ENCODE peak calls at places on chromosome 9, in four cellular contexts. One of them, this sample, is unnamed.

GRCh38 chr9:127897194-127897692 is 2.2 kb downstream of the ST6GALNAC6 start:
- ATAC-seq in left lung: peak; percentile 72
- ATAC-seq in lower lobe of right lung: peak; percentile 79
- ATAC-seq in heart left ventricle: peak; percentile 85
- ATAC-seq in this sample: peak; percentile 84

GRCh38 chr9:91604451-91604850 is 180.8 kb upstream of the NFIL3 start:
- ATAC-seq in lower lobe of right lung: no peak
- ATAC-seq in left lung: peak; percentile 67
- ATAC-seq in heart left ventricle: no peak
- ATAC-seq in this sample: no peak

GRCh38 chr9:91647371-91647770 is 223.7 kb upstream of the NFIL3 start:
- ATAC-seq in lower lobe of right lung: peak; percentile 45
- ATAC-seq in heart left ventricle: no peak
- ATAC-seq in left lung: no peak
- ATAC-seq in this sample: no peak

GRCh38 chr9:124216474-124217176 is 41.1 kb upstream of the NEK6 start:
- ATAC-seq in left lung: no peak
- ATAC-seq in heart left ventricle: peak; percentile 16
- ATAC-seq in lower lobe of right lung: peak; percentile 46
- ATAC-seq in this sample: peak; percentile 27

GRCh38 chr9:86184125-86184524 is 75.3 kb downstream of the C9orf153 start:
- ATAC-seq in left lung: no peak
- ATAC-seq in heart left ventricle: no peak
- ATAC-seq in lower lobe of right lung: no peak
- ATAC-seq in this sample: no peak

GRCh38 chr9:107288701-107289100 is 5.6 kb downstream of the RAD23B start:
- ATAC-seq in left lung: no peak
- ATAC-seq in heart left ventricle: no peak
- ATAC-seq in lower lobe of right lung: no peak
- ATAC-seq in this sample: no peak

GRCh38 chr9:98634680-98635079 is 74.1 kb downstream of the GABBR2 start:
- ATAC-seq in left lung: no peak
- ATAC-seq in heart left ventricle: no peak
- ATAC-seq in lower lobe of right lung: no peak
- ATAC-seq in this sample: no peak

GRCh38 chr9:2335260-2335659 is 286.3 kb upstream of the VLDLR start:
- ATAC-seq in left lung: no peak
- ATAC-seq in heart left ventricle: no peak
- ATAC-seq in lower lobe of right lung: no peak
- ATAC-seq in this sample: no peak

GRCh38 chr9:14941487-14941886 is 31.3 kb upstream of the FREM1 start:
- ATAC-seq in lower lobe of right lung: no peak
- ATAC-seq in left lung: peak; percentile 37
- ATAC-seq in heart left ventricle: peak; percentile 61
- ATAC-seq in this sample: peak; percentile 50

GRCh38 chr9:68746564-68746963 is 41.5 kb downstream of the PIP5K1B start:
- ATAC-seq in left lung: no peak
- ATAC-seq in heart left ventricle: no peak
- ATAC-seq in lower lobe of right lung: no peak
- ATAC-seq in this sample: no peak

GRCh38 chr9:88045686-88046085 is 71.4 kb upstream of the CDK20 start:
- ATAC-seq in left lung: no peak
- ATAC-seq in lower lobe of right lung: no peak
- ATAC-seq in heart left ventricle: no peak
- ATAC-seq in this sample: no peak

GRCh38 chr9:19173598-19174125 is 46.4 kb upstream of the PLIN2 start:
- ATAC-seq in lower lobe of right lung: peak; percentile 30
- ATAC-seq in left lung: peak; percentile 45
- ATAC-seq in heart left ventricle: peak; percentile 24
- ATAC-seq in this sample: peak; percentile 24

GRCh38 chr9:18146329-18146728 is 327.6 kb upstream of the ADAMTSL1 start:
- ATAC-seq in heart left ventricle: no peak
- ATAC-seq in lower lobe of right lung: no peak
- ATAC-seq in left lung: no peak
- ATAC-seq in this sample: no peak

GRCh38 chr9:114968710-114969109 is 38.3 kb upstream of the TNFSF8 start:
- ATAC-seq in left lung: peak; percentile 66
- ATAC-seq in heart left ventricle: no peak
- ATAC-seq in lower lobe of right lung: no peak
- ATAC-seq in this sample: no peak

GRCh38 chr9:107969141-107969540 is 479.6 kb upstream of the KLF4 start:
- ATAC-seq in lower lobe of right lung: no peak
- ATAC-seq in left lung: no peak
- ATAC-seq in heart left ventricle: no peak
- ATAC-seq in this sample: no peak

GRCh38 chr9:90175865-90176264 is 466.8 kb downstream of the DIRAS2 start:
- ATAC-seq in lower lobe of right lung: no peak
- ATAC-seq in heart left ventricle: no peak
- ATAC-seq in left lung: no peak
- ATAC-seq in this sample: no peak

GRCh38 chr9:91059713-91060112 is 258.1 kb downstream of the SYK start:
- ATAC-seq in left lung: no peak
- ATAC-seq in heart left ventricle: no peak
- ATAC-seq in lower lobe of right lung: no peak
- ATAC-seq in this sample: no peak

GRCh38 chr9:114196924-114197570 is 41.7 kb downstream of the COL27A1 start:
- ATAC-seq in left lung: peak; percentile 21
- ATAC-seq in lower lobe of right lung: no peak
- ATAC-seq in heart left ventricle: no peak
- ATAC-seq in this sample: no peak

GRCh38 chr9:8888592-8888991 is 1089.0 kb upstream of the DMAC1 start:
- ATAC-seq in lower lobe of right lung: no peak
- ATAC-seq in heart left ventricle: no peak
- ATAC-seq in left lung: no peak
- ATAC-seq in this sample: no peak

GRCh38 chr9:124743686-124744348 is 27.3 kb downstream of the NR6A1 start:
- ATAC-seq in lower lobe of right lung: no peak
- ATAC-seq in left lung: no peak
- ATAC-seq in heart left ventricle: no peak
- ATAC-seq in this sample: no peak

GRCh38 chr9:642014-642413 is 199.5 kb upstream of the DMRT1 start:
- ATAC-seq in lower lobe of right lung: no peak
- ATAC-seq in left lung: peak; percentile 34
- ATAC-seq in heart left ventricle: no peak
- ATAC-seq in this sample: no peak

GRCh38 chr9:121604654-121605053 is 46.8 kb upstream of the DAB2IP start:
- ATAC-seq in heart left ventricle: no peak
- ATAC-seq in left lung: no peak
- ATAC-seq in lower lobe of right lung: no peak
- ATAC-seq in this sample: no peak

GRCh38 chr9:129316281-129317030 is 138.4 kb upstream of the IER5L start:
- ATAC-seq in heart left ventricle: no peak
- ATAC-seq in lower lobe of right lung: no peak
- ATAC-seq in left lung: no peak
- ATAC-seq in this sample: no peak
- H3K27ac ChIP-seq in heart left ventricle: peak overlapping the region; percentile 85
- H3K27ac ChIP-seq in lower lobe of right lung: peak overlapping the region; percentile 70
- H3K27ac ChIP-seq in left lung: peak overlapping the region; percentile 83
- H3K27ac ChIP-seq in this sample: peak overlapping the region; percentile 76

GRCh38 chr9:110131499-110131898 is 76.5 kb downstream of the C9orf152 start:
- ATAC-seq in heart left ventricle: no peak
- ATAC-seq in left lung: no peak
- ATAC-seq in lower lobe of right lung: no peak
- ATAC-seq in this sample: no peak

GRCh38 chr9:110130791-110131416 is 77.1 kb downstream of the C9orf152 start:
- ATAC-seq in lower lobe of right lung: no peak
- ATAC-seq in heart left ventricle: no peak
- ATAC-seq in left lung: no peak
- ATAC-seq in this sample: no peak

GRCh38 chr9:110130211-110130610 is 77.7 kb downstream of the C9orf152 start:
- ATAC-seq in left lung: no peak
- ATAC-seq in lower lobe of right lung: no peak
- ATAC-seq in heart left ventricle: no peak
- ATAC-seq in this sample: no peak

GRCh38 chr9:110128664-110129329 is 79.2 kb downstream of the C9orf152 start:
- ATAC-seq in lower lobe of right lung: no peak
- ATAC-seq in heart left ventricle: peak; percentile 1
- ATAC-seq in left lung: no peak
- ATAC-seq in this sample: no peak

GRCh38 chr9:110129460-110129859 is 78.5 kb downstream of the C9orf152 start:
- ATAC-seq in heart left ventricle: no peak
- ATAC-seq in lower lobe of right lung: no peak
- ATAC-seq in left lung: no peak
- ATAC-seq in this sample: no peak
- H3K27ac ChIP-seq in heart left ventricle: peak overlapping the region; percentile 92
- H3K27ac ChIP-seq in lower lobe of right lung: no peak overlapping the region
- H3K27ac ChIP-seq in left lung: no peak overlapping the region
- H3K27ac ChIP-seq in this sample: peak overlapping the region; percentile 93

GRCh38 chr9:34125681-34126206 is 754 bp downstream of the DCAF12 start:
- ATAC-seq in left lung: peak; percentile 13
- ATAC-seq in lower lobe of right lung: peak; percentile 1
- ATAC-seq in heart left ventricle: no peak
- ATAC-seq in this sample: no peak
- H3K27ac ChIP-seq in left lung: peak overlapping the region; percentile 90
- H3K27ac ChIP-seq in lower lobe of right lung: peak overlapping the region; percentile 93
- H3K27ac ChIP-seq in heart left ventricle: peak overlapping the region; percentile 93
- H3K27ac ChIP-seq in this sample: peak overlapping the region; percentile 88

DNA sequence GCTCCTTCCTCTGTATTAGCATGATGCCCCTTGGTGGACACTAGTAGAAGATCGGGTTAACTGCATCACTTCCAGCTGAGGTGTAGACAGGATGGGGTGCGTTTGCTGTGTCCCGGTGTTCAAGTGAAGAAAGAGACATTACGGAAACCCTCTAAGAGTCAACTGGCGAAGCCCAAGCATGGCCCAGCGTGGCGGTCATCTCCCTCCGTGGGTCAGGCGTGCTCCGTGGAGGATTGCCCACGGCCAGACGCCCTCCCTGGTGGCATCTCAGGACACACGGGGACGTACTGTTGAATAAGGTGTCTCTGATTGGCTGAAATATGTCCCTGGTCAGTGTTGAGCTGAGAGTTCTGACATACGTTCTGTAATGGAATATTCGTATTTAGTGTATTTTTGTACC is 119.5 kb upstream of the CACNA1B start:
- ATAC-seq in left lung: no peak
- ATAC-seq in heart left ventricle: no peak
- ATAC-seq in lower lobe of right lung: no peak
- ATAC-seq in this sample: no peak
- H3K27ac ChIP-seq in left lung: no peak overlapping the region
- H3K27ac ChIP-seq in heart left ventricle: no peak overlapping the region
- H3K27ac ChIP-seq in lower lobe of right lung: no peak overlapping the region
- H3K27ac ChIP-seq in this sample: no peak overlapping the region

DNA sequence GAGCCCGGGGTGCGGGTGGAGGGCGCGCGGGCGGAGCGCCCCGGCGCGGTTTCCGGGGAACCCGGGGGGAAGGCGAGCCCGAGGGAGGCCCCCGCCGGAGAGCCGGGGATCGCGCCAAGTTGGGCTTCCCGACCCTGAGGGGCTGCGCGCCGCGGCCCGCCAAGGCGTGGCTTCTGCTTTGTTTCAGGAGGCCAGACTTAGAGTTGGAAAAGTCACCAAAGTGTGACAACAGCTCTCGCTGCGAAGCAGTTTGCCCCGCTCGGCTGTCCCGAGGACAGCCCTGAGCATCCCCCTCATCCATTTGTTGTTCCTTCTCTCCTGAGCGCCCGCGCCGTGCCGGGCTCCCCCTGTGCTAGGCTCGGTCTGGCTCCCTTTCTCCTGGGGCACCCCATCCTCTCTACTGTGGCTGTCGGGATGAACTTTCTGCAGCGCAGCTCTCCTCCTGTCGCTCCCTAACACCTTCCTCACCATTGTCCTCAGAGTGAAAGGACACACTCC is 410 bp downstream of the GLIPR2 start:
- ATAC-seq in left lung: peak; percentile 16
- ATAC-seq in lower lobe of right lung: peak; percentile 40
- ATAC-seq in heart left ventricle: peak; percentile 10
- ATAC-seq in this sample: peak; percentile 15
- H3K27ac ChIP-seq in left lung: peak overlapping the region; percentile 75
- H3K27ac ChIP-seq in lower lobe of right lung: peak overlapping the region; percentile 87
- H3K27ac ChIP-seq in heart left ventricle: peak overlapping the region; percentile 61
- H3K27ac ChIP-seq in this sample: peak overlapping the region; percentile 91

GRCh38 chr9:130934246-130934645 is 4.8 kb downstream of the FIBCD1 start:
- ATAC-seq in heart left ventricle: no peak
- ATAC-seq in lower lobe of right lung: no peak
- ATAC-seq in left lung: no peak
- ATAC-seq in this sample: no peak

GRCh38 chr9:130931508-130932150 is 7.4 kb downstream of the FIBCD1 start:
- ATAC-seq in lower lobe of right lung: no peak
- ATAC-seq in left lung: no peak
- ATAC-seq in heart left ventricle: no peak
- ATAC-seq in this sample: no peak

GRCh38 chr9:130933114-130934046 is 5.7 kb downstream of the FIBCD1 start:
- ATAC-seq in lower lobe of right lung: no peak
- ATAC-seq in heart left ventricle: peak; percentile 53
- ATAC-seq in left lung: peak; percentile 9
- ATAC-seq in this sample: peak; percentile 64

GRCh38 chr9:130930804-130931349 is 8.2 kb downstream of the FIBCD1 start:
- ATAC-seq in lower lobe of right lung: no peak
- ATAC-seq in heart left ventricle: no peak
- ATAC-seq in left lung: no peak
- ATAC-seq in this sample: no peak

GRCh38 chr9:130932220-130933069 is 6.6 kb downstream of the FIBCD1 start:
- ATAC-seq in lower lobe of right lung: peak; percentile 34
- ATAC-seq in left lung: peak; percentile 9
- ATAC-seq in heart left ventricle: peak; percentile 95
- ATAC-seq in this sample: peak; percentile 89
- H3K27ac ChIP-seq in lower lobe of right lung: no peak overlapping the region
- H3K27ac ChIP-seq in left lung: no peak overlapping the region
- H3K27ac ChIP-seq in heart left ventricle: peak overlapping the region; percentile 64
- H3K27ac ChIP-seq in this sample: peak overlapping the region; percentile 89

DNA sequence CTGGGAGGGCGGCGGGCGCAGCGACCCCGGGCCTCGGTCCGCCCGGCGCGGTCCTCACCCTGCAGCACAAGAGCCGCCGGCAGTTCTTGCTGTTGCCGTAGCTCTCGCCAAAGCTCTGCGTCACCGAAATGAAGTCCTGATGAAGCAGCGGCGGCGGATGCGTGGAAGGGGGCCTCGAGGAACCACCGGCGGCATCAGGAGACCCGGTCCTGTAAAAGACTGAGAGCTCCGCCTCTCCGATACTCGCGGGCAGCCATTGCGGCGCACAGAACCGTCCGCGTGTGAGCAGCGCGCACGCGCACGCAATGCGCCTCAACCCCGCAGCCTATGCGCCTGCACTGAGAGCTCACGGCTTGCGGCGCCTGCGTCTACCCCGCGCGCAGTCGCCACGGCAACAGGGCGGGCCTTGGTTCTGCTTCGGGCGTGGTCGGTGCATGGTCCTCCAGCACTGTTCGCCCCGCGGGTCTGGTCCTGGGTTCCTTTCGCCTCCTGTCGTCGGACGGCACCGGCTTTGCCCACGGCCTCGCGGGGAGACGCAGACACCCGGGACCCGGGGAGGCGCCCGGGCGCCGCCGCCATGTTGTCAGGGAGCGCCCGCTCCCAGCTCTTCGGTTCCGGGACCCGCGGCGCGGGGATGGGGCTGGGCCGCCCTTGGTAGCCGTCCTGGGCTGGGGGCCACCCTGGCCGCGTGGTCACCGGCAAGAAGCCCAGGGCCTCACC is 9.3 kb upstream of the GRIN1 start:
- ATAC-seq in left lung: peak; percentile 97
- ATAC-seq in heart left ventricle: peak; percentile 99
- ATAC-seq in lower lobe of right lung: peak; percentile 98
- ATAC-seq in this sample: peak; percentile 96
- H3K27ac ChIP-seq in left lung: peak overlapping the region; percentile 62
- H3K27ac ChIP-seq in heart left ventricle: peak overlapping the region; percentile 71
- H3K27ac ChIP-seq in lower lobe of right lung: peak overlapping the region; percentile 80
- H3K27ac ChIP-seq in this sample: no peak overlapping the region

GRCh38 chr9:122930541-122930932 is 775 bp downstream of the ZBTB26 start:
- ATAC-seq in left lung: no peak
- ATAC-seq in lower lobe of right lung: no peak
- ATAC-seq in heart left ventricle: no peak
- ATAC-seq in this sample: no peak
- H3K27ac ChIP-seq in left lung: no peak overlapping the region
- H3K27ac ChIP-seq in lower lobe of right lung: peak overlapping the region; percentile 86
- H3K27ac ChIP-seq in heart left ventricle: peak overlapping the region; percentile 78
- H3K27ac ChIP-seq in this sample: no peak overlapping the region